ENCODE peak calls at places on chromosomes 16 and 17, in four cellular contexts. B is GM13977, M is spleen, C is nephron progenitor cell. U is an unnamed sample.

GRCh38 chr17:77487677-77488530 is 347.1 kb downstream of the SEC14L1 start:
- DNase-seq in B (no peak), C (no peak), M (peak; percentile 64), U (no peak)

GRCh38 chr16:56871172-56871593 is 6.2 kb downstream of the SLC12A3 start:
- DNase-seq in M (no peak), C (no peak), B (peak; percentile 58), U (peak; percentile 61)

GRCh38 chr16:83015871-83016270 is 389.1 kb downstream of the CDH13 start:
- DNase-seq in C (no peak), B (no peak), M (no peak), U (no peak)

GRCh38 chr17:13029340-13029739 is 11.5 kb upstream of the ELAC2 start:
- DNase-seq in C (no peak), B (no peak), M (no peak), U (no peak)

GRCh38 chr16:90081606-90081970 is 4.5 kb upstream of the PRDM7 start:
- DNase-seq in M (no peak), C (peak; percentile 9), B (no peak), U (no peak)

GRCh38 chr16:50313596-50314483 is 47.5 kb downstream of the ADCY7 start:
- DNase-seq in M (peak; percentile 84), B (peak; percentile 12), C (no peak), U (no peak)

GRCh38 chr17:80124351-80124981 is 22.5 kb downstream of the EIF4A3 start:
- DNase-seq in C (no peak), M (no peak), B (peak; percentile 37), U (no peak)

GRCh38 chr16:50781043-50781442 is 39.2 kb downstream of the CYLD start:
- DNase-seq in B (no peak), C (no peak), M (no peak), U (no peak)

GRCh38 chr17:28725660-28726395 is at the start of gene TLCD1:
- DNase-seq in C (peak; percentile 80), B (peak; percentile 89), M (peak; percentile 90), U (peak; percentile 84)

GRCh38 chr17:40173778-40174135 is 3.5 kb upstream of the RAPGEFL1 start:
- DNase-seq in M (no peak), B (no peak), C (no peak), U (no peak)

GRCh38 chr16:4361944-4362311 is 9.7 kb upstream of the VASN start:
- DNase-seq in B (no peak), C (no peak), M (peak; percentile 58), U (no peak)

GRCh38 chr16:86528061-86528929 is 18.0 kb downstream of the FOXF1 start:
- DNase-seq in B (no peak), C (no peak), M (no peak), U (no peak)

GRCh38 chr16:50015631-50016030 is 9.4 kb upstream of the CNEP1R1 start:
- DNase-seq in C (no peak), M (no peak), B (no peak), U (no peak)

GRCh38 chr16:75420987-75421819 is 12.1 kb downstream of the CFDP1 start:
- DNase-seq in C (peak; percentile 88), M (peak; percentile 86), B (no peak), U (no peak)

GRCh38 chr16:424623-425081 is 797 bp upstream of the RAB11FIP3 start:
- DNase-seq in M (no peak), C (peak; percentile 22), B (no peak), U (no peak)

GRCh38 chr17:29557085-29557697 is 9.6 kb downstream of the ABHD15 start:
- DNase-seq in B (no peak), C (no peak), M (no peak), U (no peak)

GRCh38 chr16:58495861-58496331 is 4.0 kb upstream of the NDRG4 start:
- DNase-seq in M (peak; percentile 37), C (no peak), B (no peak), U (no peak)

GRCh38 chr16:56614549-56614991 is 6.2 kb downstream of the MT2A start:
- DNase-seq in M (no peak), B (no peak), C (no peak), U (no peak)

GRCh38 chr17:61291457-61292311 is 108.0 kb upstream of the TBX2 start:
- DNase-seq in C (no peak), B (no peak), M (no peak), U (no peak)

GRCh38 chr16:28623172-28623711 is 13.4 kb upstream of the SULT1A1 start:
- DNase-seq in M (peak; percentile 89), B (peak; percentile 54), C (no peak), U (peak; percentile 74)

GRCh38 chr17:44334315-44335181 is 9.9 kb upstream of the SLC25A39 start:
- DNase-seq in B (no peak), M (peak; percentile 73), C (no peak), U (no peak)

GRCh38 chr16:89193576-89194293 is 6.6 kb downstream of the SLC22A31 start:
- DNase-seq in M (peak; percentile 84), C (no peak), B (no peak), U (no peak)

GRCh38 chr16:83244057-83244456 is 563.7 kb upstream of the HSBP1 start:
- DNase-seq in M (no peak), B (no peak), C (no peak), U (no peak)

GRCh38 chr16:2156025-2156848 is 655 bp downstream of the TRAF7 start:
- DNase-seq in M (peak; percentile 90), C (peak; percentile 44), B (no peak), U (no peak)

GRCh38 chr17:8894673-8895578 is 27.5 kb upstream of the PIK3R6 start:
- DNase-seq in M (peak; percentile 71), C (peak; percentile 63), B (peak; percentile 81), U (peak; percentile 63)

GRCh38 chr17:14745122-14745521 is 444.2 kb downstream of the HS3ST3B1 start:
- DNase-seq in M (no peak), C (no peak), B (no peak), U (no peak)

GRCh38 chr17:57630736-57631135 is 114.4 kb downstream of the CCDC182 start:
- DNase-seq in B (no peak), M (peak; percentile 51), C (no peak), U (no peak)

GRCh38 chr17:2239882-2240430 is 63.6 kb downstream of the SMG6 start:
- DNase-seq in B (peak; percentile 69), C (no peak), M (no peak), U (peak; percentile 68)

GRCh38 chr16:17414421-17414820 is 56.3 kb downstream of the XYLT1 start:
- DNase-seq in M (no peak), C (no peak), B (peak; percentile 24), U (peak; percentile 42)

GRCh38 chr16:4389051-4389955 is 17.7 kb downstream of the VASN start:
- DNase-seq in M (no peak), C (no peak), B (no peak), U (no peak)

GRCh38 chr16:74297296-74297665 is 667 bp downstream of the PSMD7 start:
- DNase-seq in C (peak; percentile 28), B (peak; percentile 37), M (no peak), U (peak; percentile 31)

GRCh38 chr16:54931041-54931756 is 534 bp downstream of the IRX5 start:
- DNase-seq in M (no peak), C (peak; percentile 61), B (peak; percentile 29), U (no peak)

GRCh38 chr16:86888240-86889044 is 310.1 kb downstream of the FOXL1 start:
- DNase-seq in C (no peak), M (no peak), B (no peak), U (no peak)

GRCh38 chr17:76498886-76499667 is 2.1 kb downstream of the RHBDF2 start:
- DNase-seq in B (peak; percentile 53), M (no peak), C (no peak), U (peak; percentile 70)